ENCODE peak calls at places on chromosome X, in seven cellular contexts. K, U, G, J, Z, N and H are unnamed samples.

GRCh38 chrX:30821116-30821515 is 67.9 kb downstream of the TAB3 start:
- DNase-seq in G (no peak), N (no peak), U (no peak), J (no peak), K (no peak), Z (no peak), H (no peak)

GRCh38 chrX:23770142-23770541 is 12.8 kb upstream of the SAT1 start:
- DNase-seq in J (no peak), Z (no peak), K (no peak), U (no peak), G (no peak), N (no peak), H (no peak)

GRCh38 chrX:49838374-49838773 is 9.3 kb downstream of the PAGE4 start:
- DNase-seq in Z (peak), G (no peak), K (peak), N (peak), U (peak), J (peak), H (peak)

GRCh38 chrX:54891573-54891972 is 29.1 kb upstream of the TRO start:
- DNase-seq in N (peak), J (peak), K (peak), G (no peak), U (peak), Z (peak), H (peak)

GRCh38 chrX:74537011-74537390 is 77.4 kb downstream of the RLIM start:
- DNase-seq in K (no peak), N (no peak), G (no peak), U (peak), Z (peak), J (no peak), H (no peak)

GRCh38 chrX:22247169-22247568 is 25.5 kb upstream of the CBLL2 start:
- DNase-seq in J (peak), U (no peak), K (no peak), N (no peak), Z (peak), G (no peak), H (no peak)

GRCh38 chrX:9842541-9842940 is 56.3 kb downstream of the SHROOM2 start:
- DNase-seq in K (no peak), Z (no peak), J (peak), U (peak), N (peak), G (no peak), H (peak)

GRCh38 chrX:33183366-33183765 is 28.0 kb downstream of the DMD start:
- DNase-seq in J (no peak), N (peak), G (no peak), K (no peak), Z (peak), U (peak), H (no peak)

GRCh38 chrX:110966839-110967238 is 129.2 kb upstream of the PAK3 start:
- DNase-seq in U (no peak), J (no peak), K (no peak), G (no peak), Z (no peak), N (no peak), H (no peak)

GRCh38 chrX:633655-634305 is 3.2 kb downstream of the SHOX start:
- DNase-seq in U (no peak), K (no peak), N (no peak), G (no peak), J (no peak), Z (no peak), H (no peak)

GRCh38 chrX:135632353-135632752 is 81.1 kb upstream of the CT45A1 start:
- DNase-seq in Z (no peak), K (no peak), U (no peak), N (peak), G (no peak), J (no peak), H (no peak)

GRCh38 chrX:119647552-119648420 is 41.6 kb upstream of the NKRF start:
- DNase-seq in G (no peak), K (no peak), N (no peak), U (no peak), Z (no peak), J (no peak), H (no peak)

GRCh38 chrX:17922303-17922702 is 61.2 kb upstream of the RAI2 start:
- DNase-seq in G (no peak), U (no peak), K (peak), Z (no peak), N (no peak), J (no peak), H (no peak)

GRCh38 chrX:129403974-129404669 is 119.2 kb downstream of the SMARCA1 start:
- DNase-seq in J (no peak), N (no peak), K (no peak), U (no peak), G (no peak), Z (no peak), H (no peak)